ENCODE peak calls at places on chromosome 20, in four cellular contexts. M, H, Z and K are unnamed samples.

GRCh38 chr20:48348022-48348421 is 479.8 kb downstream of the PREX1 start:
- DNase-seq in M (no peak), H (no peak), Z (no peak), K (no peak)

GRCh38 chr20:19888269-19888669 is 128.9 kb upstream of the NAA20 start:
- DNase-seq in M (peak), H (peak), Z (no peak), K (no peak)

GRCh38 chr20:46752639-46753235 is 43.3 kb downstream of the SLC2A10 start:
- DNase-seq in M (peak), H (peak), Z (peak), K (peak)

GRCh38 chr20:58722379-58722778 is 29.8 kb downstream of the NPEPL1 start:
- DNase-seq in M (no peak), H (no peak), Z (peak), K (no peak)

GRCh38 chr20:496126-496696 is 33.9 kb upstream of the TBC1D20 start:
- DNase-seq in M (no peak), H (no peak), Z (no peak), K (no peak)

GRCh38 chr20:32779500-32780215 is 17.5 kb downstream of the DNMT3B start:
- DNase-seq in M (no peak), H (no peak), Z (peak), K (peak)

GRCh38 chr20:47276856-47277541 is 79.5 kb downstream of the ZMYND8 start:
- DNase-seq in M (peak), H (peak), Z (no peak), K (no peak)

GRCh38 chr20:55579802-55580201 is 425.5 kb downstream of the CBLN4 start:
- DNase-seq in M (no peak), H (no peak), Z (no peak), K (no peak)

GRCh38 chr20:12827796-12828406 is 180.9 kb upstream of the SPTLC3 start:
- DNase-seq in M (no peak), H (no peak), Z (no peak), K (no peak)

GRCh38 chr20:62258499-62259293 is 20.4 kb downstream of the OSBPL2 start:
- DNase-seq in M (no peak), H (no peak), Z (no peak), K (no peak)

GRCh38 chr20:50438986-50439407 is 71.2 kb upstream of the PTPN1 start:
- DNase-seq in M (no peak), H (no peak), Z (no peak), K (no peak)

GRCh38 chr20:41136336-41136694 is 1.0 kb upstream of the PLCG1 start:
- DNase-seq in M (no peak), H (no peak), Z (no peak), K (no peak)

GRCh38 chr20:60695223-60695622 is 556.8 kb upstream of the CDH4 start:
- DNase-seq in M (no peak), H (no peak), Z (no peak), K (no peak)

GRCh38 chr20:37803476-37804307 is 99.2 kb upstream of the VSTM2L start:
- DNase-seq in M (no peak), H (no peak), Z (no peak), K (no peak)

GRCh38 chr20:11675920-11676617 is 241.6 kb upstream of the BTBD3 start:
- DNase-seq in M (no peak), H (no peak), Z (no peak), K (no peak)

GRCh38 chr20:1868856-1869255 is 26.4 kb upstream of the SIRPA start:
- DNase-seq in M (no peak), H (peak), Z (no peak), K (no peak)

GRCh38 chr20:44247131-44247571 is at the start of gene GDAP1L1:
- DNase-seq in M (peak), H (no peak), Z (peak), K (peak)

GRCh38 chr20:58044286-58044685 is 184.2 kb downstream of the ANKRD60 start:
- DNase-seq in M (no peak), H (no peak), Z (no peak), K (no peak)

GRCh38 chr20:41509801-41510200 is 108.4 kb downstream of the CHD6 start:
- DNase-seq in M (no peak), H (no peak), Z (no peak), K (no peak)

GRCh38 chr20:1561350-1561749 is 3.8 kb upstream of the SIRPD start:
- DNase-seq in M (no peak), H (no peak), Z (no peak), K (no peak)

GRCh38 chr20:63553251-63553932 is 567 bp upstream of the FNDC11 start:
- DNase-seq in M (no peak), H (peak), Z (peak), K (peak)

GRCh38 chr20:42795399-42795798 is 394.3 kb downstream of the PTPRT start:
- DNase-seq in M (no peak), H (no peak), Z (no peak), K (no peak)

GRCh38 chr20:14865169-14865568 is 527.8 kb upstream of the FLRT3 start:
- DNase-seq in M (no peak), H (no peak), Z (no peak), K (no peak)

GRCh38 chr20:9610665-9611064 is 96.3 kb downstream of the LAMP5 start:
- DNase-seq in M (no peak), H (no peak), Z (no peak), K (no peak)

GRCh38 chr20:22578221-22579118 is 5.9 kb downstream of the FOXA2 start:
- DNase-seq in M (no peak), H (no peak), Z (peak), K (no peak)

GRCh38 chr20:34506480-34506879 is 9.7 kb upstream of the DYNLRB1 start:
- DNase-seq in M (no peak), H (peak), Z (no peak), K (no peak)

GRCh38 chr20:5127204-5127858 is 523 bp downstream of the CDS2 start:
- DNase-seq in M (peak), H (peak), Z (peak), K (peak)

GRCh38 chr20:25695532-25696383 is 895 bp downstream of the ZNF337 start:
- DNase-seq in M (no peak), H (peak), Z (no peak), K (no peak)

GRCh38 chr20:35601021-35601973 is 14.3 kb upstream of the SPAG4 start:
- DNase-seq in M (peak), H (peak), Z (peak), K (no peak)

GRCh38 chr20:48231253-48231652 is 446.0 kb upstream of the SULF2 start:
- DNase-seq in M (no peak), H (no peak), Z (no peak), K (no peak)

GRCh38 chr20:1939270-1939595 is 44.0 kb downstream of the SIRPA start:
- DNase-seq in M (no peak), H (no peak), Z (no peak), K (no peak)

GRCh38 chr20:11267131-11267761 is 593.4 kb upstream of the JAG1 start:
- DNase-seq in M (peak), H (peak), Z (no peak), K (no peak)

GRCh38 chr20:47349365-47350180 is 6.9 kb downstream of the ZMYND8 start:
- DNase-seq in M (no peak), H (no peak), Z (no peak), K (no peak)

GRCh38 chr20:63497138-63497945 is 1.5 kb downstream of the EEF1A2 start:
- DNase-seq in M (no peak), H (no peak), Z (no peak), K (no peak)

GRCh38 chr20:16864069-16864468 is 115.9 kb downstream of the OTOR start:
- DNase-seq in M (peak), H (no peak), Z (no peak), K (no peak)